ENCODE peak calls at places on chromosomes 2 and 18, in six cellular contexts. One of them, this sample, is unnamed.
A peak's percentile ranks its signal among the peaks of the same experiment; 100 is the strongest.

GRCh38 chr2:23521060-23521459 is 136.1 kb downstream of the KLHL29 start:
- DNase-seq in neuronal stem cell: no peak
- DNase-seq in IMR-90: no peak
- DNase-seq in H1: no peak
- DNase-seq in H9: no peak
- DNase-seq in trophoblast cell: no peak
- DNase-seq in this sample: no peak

GRCh38 chr2:237663517-237663916 is 36.1 kb downstream of the LRRFIP1 start:
- DNase-seq in neuronal stem cell: no peak
- DNase-seq in IMR-90: no peak
- DNase-seq in H1: no peak
- DNase-seq in H9: no peak
- DNase-seq in trophoblast cell: peak; percentile 60
- DNase-seq in this sample: peak; percentile 38

GRCh38 chr2:119008108-119008507 is 66.1 kb downstream of the MARCO start:
- DNase-seq in neuronal stem cell: no peak
- DNase-seq in IMR-90: no peak
- DNase-seq in H1: no peak
- DNase-seq in H9: no peak
- DNase-seq in trophoblast cell: peak; percentile 12
- DNase-seq in this sample: peak; percentile 53

GRCh38 chr2:119625226-119625625 is 53.8 kb upstream of the TMEM177 start:
- DNase-seq in neuronal stem cell: no peak
- DNase-seq in IMR-90: no peak
- DNase-seq in H1: no peak
- DNase-seq in H9: no peak
- DNase-seq in trophoblast cell: no peak
- DNase-seq in this sample: no peak

GRCh38 chr2:47221956-47222355 is 66.8 kb upstream of the STPG4 start:
- DNase-seq in neuronal stem cell: no peak
- DNase-seq in IMR-90: peak; percentile 47
- DNase-seq in H1: no peak
- DNase-seq in H9: no peak
- DNase-seq in trophoblast cell: no peak
- DNase-seq in this sample: no peak

GRCh38 chr2:37156071-37156856 is 516 bp downstream of the EIF2AK2 start:
- DNase-seq in neuronal stem cell: no peak
- DNase-seq in IMR-90: peak; percentile 42
- DNase-seq in H1: no peak
- DNase-seq in H9: peak; percentile 31
- DNase-seq in trophoblast cell: peak; percentile 51
- DNase-seq in this sample: peak; percentile 62

GRCh38 chr2:62526531-62527381 is 20.8 kb upstream of the TMEM17 start:
- DNase-seq in neuronal stem cell: no peak
- DNase-seq in IMR-90: no peak
- DNase-seq in H1: no peak
- DNase-seq in H9: no peak
- DNase-seq in trophoblast cell: no peak
- DNase-seq in this sample: peak; percentile 62

GRCh38 chr18:75208055-75208835 is 694 bp downstream of the PTGR3 start:
- DNase-seq in neuronal stem cell: peak; percentile 24
- DNase-seq in IMR-90: peak; percentile 60
- DNase-seq in H1: no peak
- DNase-seq in H9: peak; percentile 50
- DNase-seq in trophoblast cell: peak; percentile 68
- DNase-seq in this sample: peak; percentile 50

GRCh38 chr2:235709124-235709813 is 215.4 kb downstream of the AGAP1 start:
- DNase-seq in neuronal stem cell: no peak
- DNase-seq in IMR-90: peak; percentile 29
- DNase-seq in H1: no peak
- DNase-seq in H9: no peak
- DNase-seq in trophoblast cell: peak; percentile 92
- DNase-seq in this sample: peak; percentile 33

GRCh38 chr2:65576861-65577601 is 144.6 kb upstream of the SPRED2 start:
- DNase-seq in neuronal stem cell: no peak
- DNase-seq in IMR-90: peak; percentile 95
- DNase-seq in H1: no peak
- DNase-seq in H9: no peak
- DNase-seq in trophoblast cell: peak; percentile 94
- DNase-seq in this sample: peak; percentile 92

GRCh38 chr2:173990970-173991819 is 26.0 kb upstream of the SP3 start:
- DNase-seq in neuronal stem cell: no peak
- DNase-seq in IMR-90: peak; percentile 89
- DNase-seq in H1: no peak
- DNase-seq in H9: no peak
- DNase-seq in trophoblast cell: no peak
- DNase-seq in this sample: no peak

GRCh38 chr2:890791-891190 is 59.9 kb upstream of the SNTG2 start:
- DNase-seq in neuronal stem cell: no peak
- DNase-seq in IMR-90: no peak
- DNase-seq in H1: no peak
- DNase-seq in H9: peak; percentile 7
- DNase-seq in trophoblast cell: peak; percentile 3
- DNase-seq in this sample: no peak

GRCh38 chr2:20212459-20212870 is 12.5 kb downstream of the SDC1 start:
- DNase-seq in neuronal stem cell: no peak
- DNase-seq in IMR-90: peak; percentile 51
- DNase-seq in H1: no peak
- DNase-seq in H9: no peak
- DNase-seq in trophoblast cell: no peak
- DNase-seq in this sample: peak; percentile 57
- H4K8ac ChIP-seq in neuronal stem cell: no peak overlapping the region
- H4K8ac ChIP-seq in IMR-90: peak overlapping the region; percentile 90
- H4K8ac ChIP-seq in H1: no peak overlapping the region
- H4K8ac ChIP-seq in H9: no peak overlapping the region
- H4K8ac ChIP-seq in trophoblast cell: peak overlapping the region; percentile 52
- H4K8ac ChIP-seq in this sample: no peak overlapping the region

DNA sequence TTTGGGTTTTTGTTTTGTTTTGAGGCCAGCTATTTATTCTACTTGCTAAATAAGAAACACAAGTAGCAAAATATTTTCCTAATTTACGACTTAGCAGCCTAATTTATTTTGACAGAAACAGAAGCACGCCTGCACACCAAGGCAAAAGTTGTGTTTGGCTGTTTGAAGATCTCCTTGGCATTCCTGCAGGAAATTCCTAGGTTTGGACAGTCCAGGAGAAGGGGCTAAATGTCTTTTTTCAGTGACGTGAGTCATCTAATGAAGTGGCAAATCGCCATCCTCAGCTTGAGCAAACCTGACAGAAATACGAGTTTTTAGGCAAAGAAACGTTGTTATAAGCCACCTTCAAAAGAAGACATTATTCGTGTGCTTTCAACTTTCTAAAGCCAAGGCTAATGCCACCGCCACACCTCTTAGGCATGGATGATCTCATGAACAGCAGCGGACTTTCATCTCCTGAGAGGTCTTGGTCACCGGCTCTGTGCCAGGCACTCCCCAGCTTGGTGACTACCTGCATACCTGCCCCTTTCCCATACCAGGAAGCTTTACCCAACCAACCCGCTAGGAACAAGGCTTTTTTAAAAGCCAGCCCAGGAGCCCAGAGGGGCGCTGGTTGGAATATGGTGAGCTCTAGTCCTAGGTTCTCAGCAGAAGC is 30.9 kb downstream of the STK39 start:
- DNase-seq in neuronal stem cell: no peak
- DNase-seq in IMR-90: peak; percentile 41
- DNase-seq in H1: no peak
- DNase-seq in H9: no peak
- DNase-seq in trophoblast cell: no peak
- DNase-seq in this sample: no peak
- H2AK5ac ChIP-seq in neuronal stem cell: no peak overlapping the region
- H2AK5ac ChIP-seq in IMR-90: peak overlapping the region; percentile 71
- H2AK5ac ChIP-seq in H1: no peak overlapping the region
- H2AK5ac ChIP-seq in H9: no peak overlapping the region
- H2AK5ac ChIP-seq in trophoblast cell: no peak overlapping the region
- H2AK5ac ChIP-seq in this sample: no peak overlapping the region

GRCh38 chr18:59055345-59056032 is 84.2 kb upstream of the SEC11C start:
- DNase-seq in neuronal stem cell: no peak
- DNase-seq in IMR-90: no peak
- DNase-seq in H1: no peak
- DNase-seq in H9: peak; percentile 51
- DNase-seq in trophoblast cell: peak; percentile 13
- DNase-seq in this sample: peak; percentile 74
- H3K27ac ChIP-seq in neuronal stem cell: no peak overlapping the region
- H3K27ac ChIP-seq in IMR-90: no peak overlapping the region
- H3K27ac ChIP-seq in H1: no peak overlapping the region
- H3K27ac ChIP-seq in H9: no peak overlapping the region
- H3K27ac ChIP-seq in trophoblast cell: no peak overlapping the region
- H3K27ac ChIP-seq in this sample: no peak overlapping the region

DNA sequence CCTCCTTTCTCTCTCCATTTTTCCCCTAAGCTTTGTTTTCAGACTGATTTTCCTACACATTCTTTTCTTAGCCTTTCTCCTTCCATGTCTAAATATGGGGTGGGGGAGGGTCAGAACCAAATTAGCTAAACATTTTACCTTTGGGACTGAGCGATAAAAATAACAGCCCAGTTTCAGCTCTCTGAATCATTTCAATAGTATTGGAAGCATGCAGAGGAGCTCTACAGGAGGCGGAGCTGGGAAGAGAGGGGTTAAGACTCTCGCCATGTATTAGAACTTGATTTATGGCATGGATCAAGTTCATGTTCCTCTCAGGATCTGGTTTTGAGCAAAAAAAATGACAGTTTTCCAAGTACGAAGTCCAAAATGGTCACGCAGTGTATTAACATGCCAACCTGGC is 109.1 kb downstream of the CPO start:
- DNase-seq in neuronal stem cell: no peak
- DNase-seq in IMR-90: peak; percentile 12
- DNase-seq in H1: no peak
- DNase-seq in H9: no peak
- DNase-seq in trophoblast cell: peak; percentile 0
- DNase-seq in this sample: peak; percentile 39
- H4K8ac ChIP-seq in neuronal stem cell: no peak overlapping the region
- H4K8ac ChIP-seq in IMR-90: no peak overlapping the region
- H4K8ac ChIP-seq in H1: no peak overlapping the region
- H4K8ac ChIP-seq in H9: no peak overlapping the region
- H4K8ac ChIP-seq in trophoblast cell: no peak overlapping the region
- H4K8ac ChIP-seq in this sample: no peak overlapping the region

GRCh38 chr2:27584597-27584996 is 1.8 kb downstream of the ZNF512 start:
- DNase-seq in neuronal stem cell: no peak
- DNase-seq in IMR-90: no peak
- DNase-seq in H1: no peak
- DNase-seq in H9: no peak
- DNase-seq in trophoblast cell: no peak
- DNase-seq in this sample: no peak

GRCh38 chr2:27581417-27582128 is 1.3 kb upstream of the ZNF512 start:
- DNase-seq in neuronal stem cell: no peak
- DNase-seq in IMR-90: no peak
- DNase-seq in H1: no peak
- DNase-seq in H9: no peak
- DNase-seq in trophoblast cell: no peak
- DNase-seq in this sample: no peak

GRCh38 chr2:27583390-27583915 is 611 bp downstream of the ZNF512 start:
- DNase-seq in neuronal stem cell: no peak
- DNase-seq in IMR-90: peak; percentile 24
- DNase-seq in H1: no peak
- DNase-seq in H9: no peak
- DNase-seq in trophoblast cell: peak; percentile 20
- DNase-seq in this sample: no peak

GRCh38 chr2:27582695-27583389 is at the start of gene ZNF512:
- DNase-seq in neuronal stem cell: peak; percentile 89
- DNase-seq in IMR-90: peak; percentile 91
- DNase-seq in H1: peak; percentile 87
- DNase-seq in H9: peak; percentile 97
- DNase-seq in trophoblast cell: peak; percentile 80
- DNase-seq in this sample: peak; percentile 97

DNA sequence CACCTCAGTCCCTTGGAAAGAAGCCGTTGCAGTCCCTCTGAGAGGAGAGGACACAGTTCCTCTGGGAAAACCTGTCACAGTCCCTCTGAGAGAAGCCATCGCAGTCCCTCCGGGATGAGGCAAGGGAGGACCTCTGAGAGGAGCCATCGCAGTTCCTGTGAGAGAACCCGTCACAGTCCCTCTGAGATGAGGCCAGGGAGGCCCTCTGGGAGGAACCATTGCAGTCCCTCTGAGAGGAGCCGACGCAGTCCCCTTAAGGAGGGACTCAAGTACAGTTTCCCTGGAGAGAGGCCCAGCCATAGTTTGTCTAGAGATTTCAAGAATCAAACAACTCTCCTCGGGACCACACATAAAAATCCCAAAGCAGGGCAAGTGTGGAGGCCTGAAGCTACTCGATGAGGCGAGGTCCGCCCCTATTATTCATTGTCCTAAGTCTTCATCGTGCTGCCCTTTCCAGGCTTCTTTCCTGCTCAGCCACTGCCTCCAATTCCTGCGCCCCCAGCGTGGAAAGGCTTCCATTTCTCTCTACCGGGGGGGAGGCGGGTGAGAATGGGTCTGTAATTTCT is 630 bp upstream of the ZNF512 start:
- DNase-seq in neuronal stem cell: no peak
- DNase-seq in IMR-90: no peak
- DNase-seq in H1: no peak
- DNase-seq in H9: no peak
- DNase-seq in trophoblast cell: no peak
- DNase-seq in this sample: no peak
- H2AK5ac ChIP-seq in neuronal stem cell: peak overlapping the region; percentile 46
- H2AK5ac ChIP-seq in IMR-90: peak overlapping the region; percentile 58
- H2AK5ac ChIP-seq in H1: no peak overlapping the region
- H2AK5ac ChIP-seq in H9: no peak overlapping the region
- H2AK5ac ChIP-seq in trophoblast cell: no peak overlapping the region
- H2AK5ac ChIP-seq in this sample: no peak overlapping the region

GRCh38 chr18:35029770-35030169 is 11.4 kb upstream of the MAPRE2 start:
- DNase-seq in neuronal stem cell: no peak
- DNase-seq in IMR-90: no peak
- DNase-seq in H1: no peak
- DNase-seq in H9: no peak
- DNase-seq in trophoblast cell: peak; percentile 31
- DNase-seq in this sample: no peak
- H3K27ac ChIP-seq in neuronal stem cell: no peak overlapping the region
- H3K27ac ChIP-seq in IMR-90: no peak overlapping the region
- H3K27ac ChIP-seq in H1: no peak overlapping the region
- H3K27ac ChIP-seq in H9: no peak overlapping the region
- H3K27ac ChIP-seq in trophoblast cell: no peak overlapping the region
- H3K27ac ChIP-seq in this sample: no peak overlapping the region

GRCh38 chr2:163345795-163346573 is 389.8 kb downstream of the FIGN start:
- DNase-seq in neuronal stem cell: peak; percentile 65
- DNase-seq in IMR-90: peak; percentile 50
- DNase-seq in H1: no peak
- DNase-seq in H9: no peak
- DNase-seq in trophoblast cell: peak; percentile 94
- DNase-seq in this sample: peak; percentile 86

GRCh38 chr2:163338270-163338669 is 397.5 kb downstream of the FIGN start:
- DNase-seq in neuronal stem cell: no peak
- DNase-seq in IMR-90: no peak
- DNase-seq in H1: no peak
- DNase-seq in H9: peak; percentile 42
- DNase-seq in trophoblast cell: no peak
- DNase-seq in this sample: no peak

GRCh38 chr2:163343316-163343715 is 392.5 kb downstream of the FIGN start:
- DNase-seq in neuronal stem cell: no peak
- DNase-seq in IMR-90: peak; percentile 2
- DNase-seq in H1: no peak
- DNase-seq in H9: peak; percentile 29
- DNase-seq in trophoblast cell: peak; percentile 8
- DNase-seq in this sample: peak; percentile 30

GRCh38 chr2:163341426-163341825 is 394.4 kb downstream of the FIGN start:
- DNase-seq in neuronal stem cell: no peak
- DNase-seq in IMR-90: peak; percentile 35
- DNase-seq in H1: no peak
- DNase-seq in H9: no peak
- DNase-seq in trophoblast cell: no peak
- DNase-seq in this sample: no peak
- H4K8ac ChIP-seq in neuronal stem cell: no peak overlapping the region
- H4K8ac ChIP-seq in IMR-90: no peak overlapping the region
- H4K8ac ChIP-seq in H1: no peak overlapping the region
- H4K8ac ChIP-seq in H9: no peak overlapping the region
- H4K8ac ChIP-seq in trophoblast cell: no peak overlapping the region
- H4K8ac ChIP-seq in this sample: no peak overlapping the region

GRCh38 chr18:470661-471501 is 29.6 kb downstream of the COLEC12 start:
- DNase-seq in neuronal stem cell: no peak
- DNase-seq in IMR-90: peak; percentile 69
- DNase-seq in H1: no peak
- DNase-seq in H9: no peak
- DNase-seq in trophoblast cell: peak; percentile 48
- DNase-seq in this sample: no peak
- H2AK5ac ChIP-seq in neuronal stem cell: no peak overlapping the region
- H2AK5ac ChIP-seq in IMR-90: no peak overlapping the region
- H2AK5ac ChIP-seq in H1: no peak overlapping the region
- H2AK5ac ChIP-seq in H9: no peak overlapping the region
- H2AK5ac ChIP-seq in trophoblast cell: no peak overlapping the region
- H2AK5ac ChIP-seq in this sample: no peak overlapping the region